ENCODE peak calls at places on chromosomes 12 and 14, in ten cellular contexts. V is stimulated activated CD4-positive, alpha-beta T cell treated with anti-CD3 and anti-CD28 coated beads, Interleukin-2, amount 100 ng/mL, for 48 hours; H is nephron progenitor cell; M is germinal center; T is GDM1; O is HepG2; G is fibroblast of villous mesenchyme; U is frontal cortex; C is AG20443; B is activated naive CD4-positive, alpha-beta T cell. Y is an unnamed sample.

GRCh38 chr12:8493084-8493483 is 20.2 kb upstream of the CLEC4D start:
- DNase-seq in V (peak), H (no peak), M (peak), T (peak), O (no peak), G (no peak), U (no peak), C (no peak), B (no peak), Y (no peak)

GRCh38 chr12:68915055-68915454 is 17.9 kb downstream of the CPM start:
- DNase-seq in V (no peak), H (no peak), M (no peak), T (no peak), O (no peak), G (peak), U (no peak), C (peak), B (no peak), Y (peak)

GRCh38 chr12:12872139-12872933 is 19.0 kb upstream of the GPRC5A start:
- DNase-seq in V (no peak), H (no peak), M (no peak), T (no peak), O (peak), G (peak), U (no peak), C (peak), B (no peak), Y (peak)

GRCh38 chr14:73977896-73978295 is 27.8 kb downstream of the COQ6 start:
- DNase-seq in V (no peak), H (no peak), M (no peak), T (no peak), O (no peak), G (peak), U (no peak), C (no peak), B (no peak), Y (peak)

GRCh38 chr14:101019974-101020710 is 116.6 kb upstream of the RTL1 start:
- DNase-seq in V (no peak), H (no peak), M (no peak), T (no peak), O (no peak), G (no peak), U (no peak), C (no peak), B (no peak), Y (no peak)

GRCh38 chr14:79260406-79260805 is 950.9 kb downstream of the DIO2 start:
- DNase-seq in V (no peak), H (no peak), M (no peak), T (no peak), O (no peak), G (no peak), U (no peak), C (no peak), B (no peak), Y (no peak)

GRCh38 chr14:32814721-32815120 is 124.0 kb upstream of the NPAS3 start:
- DNase-seq in V (no peak), H (no peak), M (no peak), T (no peak), O (no peak), G (no peak), U (no peak), C (no peak), B (no peak), Y (no peak)

GRCh38 chr12:53277981-53278380 is 9.9 kb downstream of the ESPL1 start:
- DNase-seq in V (no peak), H (no peak), M (no peak), T (no peak), O (no peak), G (no peak), U (no peak), C (no peak), B (no peak), Y (no peak)

GRCh38 chr12:124507188-124508109 is 60.0 kb downstream of the NCOR2 start:
- DNase-seq in V (no peak), H (peak), M (no peak), T (no peak), O (no peak), G (peak), U (no peak), C (peak), B (no peak), Y (no peak)

GRCh38 chr12:71536939-71537622 is 97.5 kb downstream of the LGR5 start:
- DNase-seq in V (no peak), H (no peak), M (no peak), T (no peak), O (peak), G (no peak), U (no peak), C (no peak), B (no peak), Y (no peak)

GRCh38 chr12:32843528-32844095 is 53.0 kb downstream of the PKP2 start:
- DNase-seq in V (no peak), H (no peak), M (no peak), T (no peak), O (no peak), G (peak), U (no peak), C (no peak), B (no peak), Y (no peak)

GRCh38 chr14:71686677-71687076 is 245.6 kb upstream of the RGS6 start:
- DNase-seq in V (no peak), H (no peak), M (no peak), T (no peak), O (no peak), G (peak), U (no peak), C (peak), B (no peak), Y (peak)

GRCh38 chr14:63308723-63309317 is 9.9 kb downstream of the GPHB5 start:
- DNase-seq in V (no peak), H (peak), M (peak), T (no peak), O (peak), G (peak), U (no peak), C (peak), B (no peak), Y (peak)

GRCh38 chr12:110965574-110965973 is 45.2 kb upstream of the MYL2 start:
- DNase-seq in V (no peak), H (no peak), M (no peak), T (no peak), O (no peak), G (no peak), U (no peak), C (no peak), B (no peak), Y (no peak)